ENCODE peak calls at places on chromosomes 1 and 21, in seven cellular contexts. One of them, this sample, is unnamed.
A peak's percentile ranks its signal among the peaks of the same experiment; 100 is the strongest.

GRCh38 chr1:111907321-111907720 is 82.1 kb downstream of the KCND3 start:
- DNase-seq in NCI-H1417 treated with DMSO at 0.1 percent for 48 hours: no peak
- DNase-seq in NCI-H1092: no peak
- DNase-seq in A549: no peak
- DNase-seq in GM10248: no peak
- DNase-seq in RCC 7860: no peak
- DNase-seq in cardiac fibroblast: no peak
- DNase-seq in this sample: no peak

GRCh38 chr1:235984041-235984820 is 80.7 kb downstream of the NID1 start:
- DNase-seq in NCI-H1417 treated with DMSO at 0.1 percent for 48 hours: no peak
- DNase-seq in NCI-H1092: no peak
- DNase-seq in A549: no peak
- DNase-seq in GM10248: no peak
- DNase-seq in RCC 7860: peak; percentile 37
- DNase-seq in cardiac fibroblast: peak; percentile 91
- DNase-seq in this sample: no peak

GRCh38 chr1:198809247-198809646 is 170.4 kb downstream of the PTPRC start:
- DNase-seq in NCI-H1417 treated with DMSO at 0.1 percent for 48 hours: no peak
- DNase-seq in NCI-H1092: no peak
- DNase-seq in A549: no peak
- DNase-seq in GM10248: no peak
- DNase-seq in RCC 7860: no peak
- DNase-seq in cardiac fibroblast: peak; percentile 24
- DNase-seq in this sample: no peak

GRCh38 chr1:220487297-220487820 is 40.6 kb upstream of the MARK1 start:
- DNase-seq in NCI-H1417 treated with DMSO at 0.1 percent for 48 hours: no peak
- DNase-seq in NCI-H1092: peak; percentile 4
- DNase-seq in A549: peak; percentile 15
- DNase-seq in GM10248: no peak
- DNase-seq in RCC 7860: peak; percentile 65
- DNase-seq in cardiac fibroblast: peak; percentile 44
- DNase-seq in this sample: no peak

GRCh38 chr1:203751051-203751450 is 13.9 kb upstream of the LAX1 start:
- DNase-seq in NCI-H1417 treated with DMSO at 0.1 percent for 48 hours: no peak
- DNase-seq in NCI-H1092: no peak
- DNase-seq in A549: no peak
- DNase-seq in GM10248: no peak
- DNase-seq in RCC 7860: no peak
- DNase-seq in cardiac fibroblast: peak; percentile 67
- DNase-seq in this sample: no peak

GRCh38 chr21:43585924-43586411 is 73.3 kb downstream of the HSF2BP start:
- DNase-seq in NCI-H1417 treated with DMSO at 0.1 percent for 48 hours: no peak
- DNase-seq in NCI-H1092: no peak
- DNase-seq in A549: peak; percentile 98
- DNase-seq in GM10248: no peak
- DNase-seq in RCC 7860: peak; percentile 100
- DNase-seq in cardiac fibroblast: peak; percentile 100
- DNase-seq in this sample: no peak

GRCh38 chr1:230855886-230856285 is 12.4 kb downstream of the C1orf198 start:
- DNase-seq in NCI-H1417 treated with DMSO at 0.1 percent for 48 hours: no peak
- DNase-seq in NCI-H1092: no peak
- DNase-seq in A549: no peak
- DNase-seq in GM10248: no peak
- DNase-seq in RCC 7860: peak; percentile 22
- DNase-seq in cardiac fibroblast: no peak
- DNase-seq in this sample: no peak

GRCh38 chr1:220929304-220929703 is 50.1 kb downstream of the HLX start:
- DNase-seq in NCI-H1417 treated with DMSO at 0.1 percent for 48 hours: no peak
- DNase-seq in NCI-H1092: no peak
- DNase-seq in A549: no peak
- DNase-seq in GM10248: no peak
- DNase-seq in RCC 7860: no peak
- DNase-seq in cardiac fibroblast: no peak
- DNase-seq in this sample: no peak